ENCODE peak calls at places on chromosome 3, in eight cellular contexts. D, V, N, I, M, T, K and G are unnamed samples.
A peak's percentile ranks its signal among the peaks of the same experiment; 100 is the strongest.

GRCh38 chr3:127675651-127676391 is 3.1 kb downstream of the ABTB1 start:
- DNase-seq in T (no peak), I (no peak), M (peak; percentile 53), V (peak; percentile 34), K (peak; percentile 79), N (no peak), D (no peak), G (peak; percentile 21)

GRCh38 chr3:167973046-167973445 is 122.7 kb downstream of the GOLIM4 start:
- DNase-seq in D (no peak), T (no peak), V (no peak), N (no peak), M (no peak), K (no peak), I (no peak), G (no peak)

GRCh38 chr3:101940521-101940992 is 91.2 kb downstream of the NFKBIZ start:
- DNase-seq in V (peak; percentile 76), T (no peak), I (peak; percentile 23), D (peak; percentile 57), N (peak; percentile 31), K (no peak), M (peak; percentile 83), G (no peak)

GRCh38 chr3:120114981-120115380 is 20.7 kb upstream of the GSK3B start:
- DNase-seq in K (no peak), T (no peak), I (no peak), M (no peak), D (no peak), V (no peak), N (no peak), G (no peak)

GRCh38 chr3:110526732-110527727 is 544.6 kb upstream of the NECTIN3 start:
- DNase-seq in D (no peak), V (no peak), I (no peak), K (no peak), M (no peak), N (no peak), T (no peak), G (no peak)

GRCh38 chr3:12966847-12967750 is 106.1 kb downstream of the IQSEC1 start:
- DNase-seq in M (peak; percentile 61), T (no peak), V (peak; percentile 42), I (no peak), N (no peak), K (no peak), D (peak; percentile 63), G (no peak)

GRCh38 chr3:98778852-98779379 is 15.8 kb downstream of the ST3GAL6 start:
- DNase-seq in D (no peak), N (no peak), I (no peak), V (no peak), K (no peak), M (no peak), T (no peak), G (no peak)

GRCh38 chr3:155608237-155608636 is 136.6 kb downstream of the PLCH1 start:
- DNase-seq in T (no peak), M (no peak), I (no peak), K (no peak), D (no peak), N (no peak), V (no peak), G (no peak)

GRCh38 chr3:72754582-72754981 is 93.7 kb downstream of the SHQ1 start:
- DNase-seq in V (no peak), T (no peak), I (no peak), K (no peak), M (no peak), N (no peak), D (no peak), G (no peak)

GRCh38 chr3:14126017-14126902 is 1.4 kb downstream of the TMEM43 start:
- DNase-seq in D (no peak), V (no peak), I (no peak), K (no peak), M (no peak), N (no peak), T (no peak), G (no peak)

GRCh38 chr3:177811835-177812234 is 614.6 kb upstream of the TBL1XR1 start:
- DNase-seq in D (no peak), I (no peak), K (no peak), T (no peak), M (no peak), V (no peak), N (no peak), G (no peak)

GRCh38 chr3:43194069-43194468 is 88.2 kb upstream of the POMGNT2 start:
- DNase-seq in N (no peak), V (no peak), I (no peak), M (no peak), D (no peak), K (no peak), T (no peak), G (no peak)

GRCh38 chr3:23954144-23954543 is 9.1 kb downstream of the NR1D2 start:
- DNase-seq in D (no peak), K (no peak), V (no peak), T (no peak), N (no peak), M (no peak), I (no peak), G (no peak)